ENCODE peak calls at places on chromosomes 2 and 18, in nine cellular contexts. X, B, I, V, M, Z, S, D and P are unnamed samples.

GRCh38 chr18:47968006-47968676 is 37.7 kb upstream of the SMAD2 start:
- DNase-seq in X (no peak), B (no peak), I (no peak), V (no peak), M (peak; percentile 36), Z (no peak), S (no peak), D (no peak), P (no peak)

GRCh38 chr18:73669299-73669698 is 478.3 kb downstream of the FBXO15 start:
- DNase-seq in X (peak; percentile 8), B (no peak), I (no peak), V (no peak), M (no peak), Z (no peak), S (no peak), D (no peak), P (no peak)

GRCh38 chr2:161010503-161010902 is 149.7 kb upstream of the TANK start:
- DNase-seq in X (no peak), B (no peak), I (no peak), V (no peak), M (no peak), Z (no peak), S (no peak), D (no peak), P (no peak)

GRCh38 chr2:163734911-163735691 is 707 bp downstream of the FIGN start:
- DNase-seq in X (no peak), B (no peak), I (no peak), V (no peak), M (no peak), Z (no peak), S (no peak), D (no peak), P (no peak)

GRCh38 chr2:237876951-237877491 is 17.6 kb downstream of the RAMP1 start:
- DNase-seq in X (peak; percentile 3), B (peak; percentile 74), I (peak; percentile 34), V (no peak), M (no peak), Z (no peak), S (no peak), D (no peak), P (no peak)

GRCh38 chr2:5782103-5782502 is 89.9 kb downstream of the SOX11 start:
- DNase-seq in X (no peak), B (no peak), I (no peak), V (no peak), M (no peak), Z (no peak), S (no peak), D (no peak), P (no peak)

GRCh38 chr2:239831272-239831731 is 193.8 kb downstream of the NDUFA10 start:
- DNase-seq in X (no peak), B (peak; percentile 60), I (peak; percentile 34), V (peak; percentile 47), M (no peak), Z (peak; percentile 76), S (no peak), D (peak; percentile 5), P (no peak)

GRCh38 chr18:74897971-74898657 is 300.4 kb downstream of the ZNF407 start:
- DNase-seq in X (no peak), B (no peak), I (no peak), V (no peak), M (no peak), Z (no peak), S (no peak), D (no peak), P (no peak)

GRCh38 chr2:162926501-162926900 is 87.9 kb upstream of the KCNH7 start:
- DNase-seq in X (no peak), B (no peak), I (no peak), V (no peak), M (no peak), Z (no peak), S (no peak), D (no peak), P (no peak)

GRCh38 chr2:6008186-6008585 is 316.0 kb downstream of the SOX11 start:
- DNase-seq in X (no peak), B (no peak), I (no peak), V (no peak), M (no peak), Z (no peak), S (no peak), D (no peak), P (no peak)

GRCh38 chr2:74887961-74888670 is 54.2 kb downstream of the HK2 start:
- DNase-seq in X (no peak), B (no peak), I (no peak), V (no peak), M (no peak), Z (no peak), S (no peak), D (no peak), P (no peak)

GRCh38 chr2:206990335-206990734 is 51.0 kb downstream of the CPO start:
- DNase-seq in X (no peak), B (no peak), I (no peak), V (no peak), M (no peak), Z (no peak), S (no peak), D (no peak), P (no peak)

GRCh38 chr18:34114996-34115395 is 109.7 kb downstream of the NOL4 start:
- DNase-seq in X (no peak), B (no peak), I (no peak), V (no peak), M (no peak), Z (no peak), S (no peak), D (no peak), P (no peak)

GRCh38 chr18:59006461-59007067 is 133.1 kb upstream of the SEC11C start:
- DNase-seq in X (no peak), B (peak; percentile 20), I (no peak), V (no peak), M (no peak), Z (no peak), S (no peak), D (peak; percentile 29), P (no peak)

GRCh38 chr2:238731961-238732360 is 115.9 kb upstream of the TWIST2 start:
- DNase-seq in X (no peak), B (no peak), I (no peak), V (no peak), M (no peak), Z (no peak), S (no peak), D (no peak), P (no peak)

GRCh38 chr2:10137053-10137843 is 14.7 kb downstream of the RRM2 start:
- DNase-seq in X (no peak), B (peak; percentile 44), I (peak; percentile 28), V (no peak), M (no peak), Z (peak; percentile 42), S (no peak), D (no peak), P (no peak)
- TF ChIP-seq POLR2A in X (no peak), B (no peak), I (no peak), V (no peak), M (no peak), Z (no peak), S (no peak), D (no peak), P (no peak)

GRCh38 chr2:11370377-11371098 is 26.1 kb upstream of the ROCK2 start:
- DNase-seq in X (peak; percentile 83), B (no peak), I (peak; percentile 95), V (peak; percentile 86), M (no peak), Z (no peak), S (no peak), D (no peak), P (no peak)

GRCh38 chr2:11368059-11368572 is 23.7 kb upstream of the ROCK2 start:
- DNase-seq in X (peak; percentile 19), B (no peak), I (no peak), V (no peak), M (peak; percentile 21), Z (no peak), S (no peak), D (no peak), P (no peak)

GRCh38 chr2:11373096-11373495 is 28.7 kb upstream of the ROCK2 start:
- DNase-seq in X (no peak), B (no peak), I (no peak), V (no peak), M (no peak), Z (no peak), S (no peak), D (no peak), P (no peak)

GRCh38 chr2:11375025-11375688 is 30.7 kb upstream of the ROCK2 start:
- DNase-seq in X (no peak), B (no peak), I (no peak), V (no peak), M (no peak), Z (no peak), S (no peak), D (no peak), P (no peak)

GRCh38 chr2:11371099-11371937 is 26.9 kb upstream of the ROCK2 start:
- DNase-seq in X (peak; percentile 23), B (no peak), I (peak; percentile 72), V (no peak), M (no peak), Z (no peak), S (no peak), D (no peak), P (no peak)
- H3K4me1 ChIP-seq in X (peaks cover 28% of the 10 kb centered on the region), B (peaks cover 37% of the 10 kb centered on the region), I (peaks cover 12% of the 10 kb centered on the region), V (peaks cover 19% of the 10 kb centered on the region), M (peaks cover 35% of the 10 kb centered on the region), Z (peaks cover 24% of the 10 kb centered on the region), S (peaks cover 6% of the 10 kb centered on the region), D (peaks cover 16% of the 10 kb centered on the region), P (peaks cover 19% of the 10 kb centered on the region)

DNA sequence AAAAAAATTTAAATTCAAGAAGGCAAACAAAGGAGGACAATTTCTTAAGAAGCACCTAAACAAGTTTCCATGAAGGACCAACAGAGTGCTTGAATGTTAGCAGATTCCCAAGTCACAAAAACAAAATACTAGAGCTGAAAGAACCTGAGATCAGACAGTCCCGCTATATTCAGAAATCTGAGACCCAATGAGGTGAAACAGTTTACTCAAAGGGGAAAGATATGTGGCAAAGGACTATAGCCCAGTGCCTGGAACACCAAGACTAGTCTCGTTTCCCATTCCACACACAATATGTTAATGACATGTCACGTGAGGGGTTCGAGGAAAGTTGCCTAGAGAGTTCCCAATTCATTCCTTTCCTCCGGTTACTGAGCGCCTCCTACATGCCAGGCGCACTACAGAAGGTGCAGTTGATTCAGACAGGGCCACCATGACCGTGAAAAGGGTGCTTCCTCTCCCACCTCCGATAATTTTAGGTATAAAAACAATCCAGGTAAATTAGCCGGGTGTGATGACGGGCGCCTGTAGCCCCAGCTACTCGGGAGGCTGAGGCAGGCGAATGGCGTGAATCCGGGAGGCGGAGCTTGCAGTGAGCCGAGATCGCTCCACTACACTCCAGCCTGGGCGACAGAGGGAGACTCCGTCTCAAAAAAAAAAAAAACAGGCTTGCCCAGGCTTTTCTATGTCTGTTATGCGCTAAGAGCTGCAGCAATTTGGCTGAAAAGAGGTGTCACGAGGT is 617 bp downstream of the SRBD1 start:
- DNase-seq in X (peak; percentile 67), B (no peak), I (peak; percentile 74), V (no peak), M (peak; percentile 52), Z (peak; percentile 82), S (peak; percentile 32), D (peak; percentile 77), P (no peak)
- TF ChIP-seq POLR2A in X (no peak), B (no peak), I (no peak), V (no peak), M (no peak), Z (no peak), S (no peak), D (no peak), P (no peak)

DNA sequence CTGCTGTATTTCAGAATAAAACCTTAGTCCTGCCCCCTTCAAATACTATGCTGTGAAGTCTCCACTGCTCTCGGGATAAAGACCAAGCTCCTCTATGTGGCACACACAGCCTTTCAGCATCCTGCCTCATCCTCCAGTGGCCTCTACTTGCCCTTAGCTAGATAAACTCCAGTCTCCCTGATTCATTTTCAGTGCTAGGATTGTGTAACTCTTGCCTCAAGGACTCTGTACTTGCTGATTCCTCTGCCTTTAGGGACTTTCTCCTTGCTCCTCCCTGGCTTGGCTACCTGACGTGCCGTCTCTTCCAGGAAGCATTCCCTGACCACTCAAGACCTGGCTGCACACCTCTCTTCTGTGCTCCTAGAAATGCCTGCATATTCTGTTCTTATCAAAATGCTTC is 416.7 kb downstream of the MTX2 start:
- DNase-seq in X (no peak), B (no peak), I (no peak), V (no peak), M (no peak), Z (no peak), S (no peak), D (no peak), P (no peak)
- H3K4me1 ChIP-seq in X (no peaks in the 10 kb centered on the region), B (no peaks in the 10 kb centered on the region), I (no peaks in the 10 kb centered on the region), V (no peaks in the 10 kb centered on the region), M (no peaks in the 10 kb centered on the region), Z (no peaks in the 10 kb centered on the region), S (no peaks in the 10 kb centered on the region), D (no peaks in the 10 kb centered on the region), P (no peaks in the 10 kb centered on the region)